ENCODE peak calls at places on chromosomes 12 and 14, in five cellular contexts. X is GM04503; P is stimulated activated CD4-positive, alpha-beta T cell treated with anti-CD3 and anti-CD28 coated beads, Interleukin-2, amount 100 ng/mL, for 48 hours; E is activated T-helper 9 cell treated with anti-CD3 and anti-CD28 coated beads, Interleukin-2, amount 50 U/mL, for 16 hours; M is AG08396. R is an unnamed sample.

GRCh38 chr14:99698642-99699041 is 14.5 kb downstream of the CYP46A1 start:
- DNase-seq in X (no peak), P (no peak), E (no peak), M (no peak), R (no peak)

GRCh38 chr14:24339284-24340151 is at the start of gene RIPK3:
- DNase-seq in X (no peak), P (peak; percentile 57), E (peak; percentile 50), M (no peak), R (no peak)

GRCh38 chr12:57395121-57395520 is 35.7 kb downstream of the R3HDM2 start:
- DNase-seq in X (no peak), P (no peak), E (no peak), M (no peak), R (no peak)

GRCh38 chr14:78788467-78789360 is 618.5 kb downstream of the NRXN3 start:
- DNase-seq in X (no peak), P (no peak), E (no peak), M (no peak), R (no peak)

GRCh38 chr14:74934476-74935339 is 11.6 kb upstream of the RPS6KL1 start:
- DNase-seq in X (no peak), P (no peak), E (no peak), M (no peak), R (no peak)

GRCh38 chr12:25052191-25053020 is 103.5 kb upstream of the BCAT1 start:
- DNase-seq in X (no peak), P (no peak), E (peak; percentile 10), M (no peak), R (no peak)

GRCh38 chr12:127675936-127676335 is 591.0 kb upstream of the TMEM132C start:
- DNase-seq in X (no peak), P (no peak), E (no peak), M (no peak), R (no peak)

GRCh38 chr14:93055651-93056115 is 60.0 kb downstream of the ITPK1 start:
- DNase-seq in X (no peak), P (no peak), E (no peak), M (no peak), R (no peak)

GRCh38 chr14:105632010-105632409 is 105.6 kb downstream of the TMEM121 start:
- DNase-seq in X (no peak), P (no peak), E (no peak), M (no peak), R (no peak)

GRCh38 chr14:70698288-70698687 is 56.6 kb downstream of the TTC9 start:
- DNase-seq in X (peak; percentile 23), P (no peak), E (no peak), M (peak; percentile 36), R (peak; percentile 52)

GRCh38 chr12:26680724-26681455 is 152.1 kb downstream of the ITPR2 start:
- DNase-seq in X (no peak), P (no peak), E (no peak), M (peak; percentile 10), R (no peak)

GRCh38 chr12:124583854-124584253 is 16.4 kb upstream of the NCOR2 start:
- DNase-seq in X (no peak), P (no peak), E (no peak), M (no peak), R (peak; percentile 46)

GRCh38 chr14:25411933-25412757 is 362.2 kb upstream of the STXBP6 start:
- DNase-seq in X (no peak), P (no peak), E (no peak), M (no peak), R (no peak)

GRCh38 chr14:99479903-99480855 is 480 bp downstream of the SETD3 start:
- DNase-seq in X (no peak), P (peak; percentile 12), E (peak; percentile 20), M (peak; percentile 67), R (peak; percentile 62)

GRCh38 chr12:29103539-29103974 is 45.5 kb upstream of the FAR2 start:
- DNase-seq in X (no peak), P (peak; percentile 17), E (no peak), M (no peak), R (no peak)

GRCh38 chr12:78210894-78211302 is 380.2 kb downstream of the NAV3 start:
- DNase-seq in X (no peak), P (no peak), E (no peak), M (no peak), R (no peak)